ENCODE peak calls at places on chromosome 22, in nine cellular contexts. One of them, this sample, is unnamed.

GRCh38 chr22:47065756-47066615 is 303.5 kb downstream of the TBC1D22A start:
- DNase-seq in upper lobe of right lung: peak; percentile 46
- DNase-seq in dermis microvascular lymphatic vessel endothelial cell: no peak
- DNase-seq in RPMI8226: no peak
- DNase-seq in stimulated activated CD4-positive, alpha-beta T cell treated with anti-CD3 and anti-CD28 coated beads, Interleukin-4, amount 100 ng/mL, for 48 hours: no peak
- DNase-seq in ovary: no peak
- DNase-seq in lung microvascular endothelial cell: peak; percentile 44
- DNase-seq in GM18507: no peak
- DNase-seq in brain pericyte: no peak
- DNase-seq in this sample: no peak

GRCh38 chr22:46583571-46583970 is 36.6 kb upstream of the GRAMD4 start:
- DNase-seq in upper lobe of right lung: no peak
- DNase-seq in GM18507: no peak
- DNase-seq in ovary: no peak
- DNase-seq in dermis microvascular lymphatic vessel endothelial cell: no peak
- DNase-seq in RPMI8226: no peak
- DNase-seq in stimulated activated CD4-positive, alpha-beta T cell treated with anti-CD3 and anti-CD28 coated beads, Interleukin-4, amount 100 ng/mL, for 48 hours: no peak
- DNase-seq in lung microvascular endothelial cell: no peak
- DNase-seq in brain pericyte: no peak
- DNase-seq in this sample: no peak

GRCh38 chr22:50194037-50194809 is 6.6 kb upstream of the SELENOO start:
- DNase-seq in stimulated activated CD4-positive, alpha-beta T cell treated with anti-CD3 and anti-CD28 coated beads, Interleukin-4, amount 100 ng/mL, for 48 hours: no peak
- DNase-seq in dermis microvascular lymphatic vessel endothelial cell: no peak
- DNase-seq in lung microvascular endothelial cell: no peak
- DNase-seq in ovary: no peak
- DNase-seq in GM18507: no peak
- DNase-seq in upper lobe of right lung: no peak
- DNase-seq in brain pericyte: no peak
- DNase-seq in RPMI8226: no peak
- DNase-seq in this sample: no peak

GRCh38 chr22:27881404-27881803 is 37.7 kb downstream of the PITPNB start:
- DNase-seq in stimulated activated CD4-positive, alpha-beta T cell treated with anti-CD3 and anti-CD28 coated beads, Interleukin-4, amount 100 ng/mL, for 48 hours: no peak
- DNase-seq in lung microvascular endothelial cell: no peak
- DNase-seq in brain pericyte: no peak
- DNase-seq in GM18507: no peak
- DNase-seq in ovary: peak; percentile 65
- DNase-seq in dermis microvascular lymphatic vessel endothelial cell: no peak
- DNase-seq in RPMI8226: no peak
- DNase-seq in upper lobe of right lung: no peak
- DNase-seq in this sample: no peak

GRCh38 chr22:22749167-22749758 is 104.8 kb downstream of the GGTLC2 start:
- DNase-seq in GM18507: no peak
- DNase-seq in stimulated activated CD4-positive, alpha-beta T cell treated with anti-CD3 and anti-CD28 coated beads, Interleukin-4, amount 100 ng/mL, for 48 hours: no peak
- DNase-seq in ovary: no peak
- DNase-seq in RPMI8226: no peak
- DNase-seq in lung microvascular endothelial cell: no peak
- DNase-seq in brain pericyte: no peak
- DNase-seq in upper lobe of right lung: no peak
- DNase-seq in dermis microvascular lymphatic vessel endothelial cell: no peak
- DNase-seq in this sample: no peak

GRCh38 chr22:22201185-22201924 is 43.2 kb upstream of the VPREB1 start:
- DNase-seq in stimulated activated CD4-positive, alpha-beta T cell treated with anti-CD3 and anti-CD28 coated beads, Interleukin-4, amount 100 ng/mL, for 48 hours: peak; percentile 57
- DNase-seq in upper lobe of right lung: peak; percentile 77
- DNase-seq in brain pericyte: no peak
- DNase-seq in dermis microvascular lymphatic vessel endothelial cell: peak; percentile 14
- DNase-seq in RPMI8226: peak; percentile 73
- DNase-seq in GM18507: peak; percentile 44
- DNase-seq in ovary: no peak
- DNase-seq in lung microvascular endothelial cell: no peak
- DNase-seq in this sample: no peak

GRCh38 chr22:46007003-46007847 is 30.3 kb upstream of the WNT7B start:
- DNase-seq in GM18507: no peak
- DNase-seq in brain pericyte: no peak
- DNase-seq in upper lobe of right lung: peak; percentile 88
- DNase-seq in dermis microvascular lymphatic vessel endothelial cell: peak; percentile 61
- DNase-seq in ovary: peak; percentile 78
- DNase-seq in stimulated activated CD4-positive, alpha-beta T cell treated with anti-CD3 and anti-CD28 coated beads, Interleukin-4, amount 100 ng/mL, for 48 hours: no peak
- DNase-seq in RPMI8226: peak; percentile 76
- DNase-seq in lung microvascular endothelial cell: peak; percentile 84
- DNase-seq in this sample: no peak

GRCh38 chr22:47069270-47069669 is 306.8 kb downstream of the TBC1D22A start:
- DNase-seq in brain pericyte: no peak
- DNase-seq in lung microvascular endothelial cell: no peak
- DNase-seq in RPMI8226: no peak
- DNase-seq in dermis microvascular lymphatic vessel endothelial cell: no peak
- DNase-seq in GM18507: no peak
- DNase-seq in upper lobe of right lung: peak; percentile 36
- DNase-seq in stimulated activated CD4-positive, alpha-beta T cell treated with anti-CD3 and anti-CD28 coated beads, Interleukin-4, amount 100 ng/mL, for 48 hours: no peak
- DNase-seq in ovary: no peak
- DNase-seq in this sample: no peak

GRCh38 chr22:39938509-39938908 is 21.7 kb upstream of the TMA7B start:
- DNase-seq in lung microvascular endothelial cell: no peak
- DNase-seq in dermis microvascular lymphatic vessel endothelial cell: no peak
- DNase-seq in stimulated activated CD4-positive, alpha-beta T cell treated with anti-CD3 and anti-CD28 coated beads, Interleukin-4, amount 100 ng/mL, for 48 hours: no peak
- DNase-seq in RPMI8226: no peak
- DNase-seq in ovary: no peak
- DNase-seq in brain pericyte: no peak
- DNase-seq in GM18507: no peak
- DNase-seq in upper lobe of right lung: no peak
- DNase-seq in this sample: no peak

GRCh38 chr22:32820131-32820882 is 18.8 kb downstream of the TIMP3 start:
- DNase-seq in lung microvascular endothelial cell: no peak
- DNase-seq in RPMI8226: no peak
- DNase-seq in upper lobe of right lung: peak; percentile 19
- DNase-seq in brain pericyte: no peak
- DNase-seq in dermis microvascular lymphatic vessel endothelial cell: no peak
- DNase-seq in GM18507: no peak
- DNase-seq in ovary: no peak
- DNase-seq in stimulated activated CD4-positive, alpha-beta T cell treated with anti-CD3 and anti-CD28 coated beads, Interleukin-4, amount 100 ng/mL, for 48 hours: no peak
- DNase-seq in this sample: no peak

GRCh38 chr22:16717699-16718558 is 107.3 kb downstream of the XKR3 start:
- DNase-seq in GM18507: no peak
- DNase-seq in lung microvascular endothelial cell: no peak
- DNase-seq in RPMI8226: no peak
- DNase-seq in upper lobe of right lung: no peak
- DNase-seq in ovary: no peak
- DNase-seq in dermis microvascular lymphatic vessel endothelial cell: no peak
- DNase-seq in brain pericyte: no peak
- DNase-seq in stimulated activated CD4-positive, alpha-beta T cell treated with anti-CD3 and anti-CD28 coated beads, Interleukin-4, amount 100 ng/mL, for 48 hours: no peak
- DNase-seq in this sample: no peak

GRCh38 chr22:50627452-50627913 is 469 bp downstream of the ARSA start:
- DNase-seq in GM18507: no peak
- DNase-seq in RPMI8226: peak; percentile 33
- DNase-seq in brain pericyte: no peak
- DNase-seq in dermis microvascular lymphatic vessel endothelial cell: no peak
- DNase-seq in lung microvascular endothelial cell: peak; percentile 36
- DNase-seq in ovary: peak; percentile 54
- DNase-seq in stimulated activated CD4-positive, alpha-beta T cell treated with anti-CD3 and anti-CD28 coated beads, Interleukin-4, amount 100 ng/mL, for 48 hours: no peak
- DNase-seq in upper lobe of right lung: no peak
- DNase-seq in this sample: no peak

GRCh38 chr22:26321469-26321913 is 107.6 kb upstream of the ASPHD2 start:
- DNase-seq in lung microvascular endothelial cell: no peak
- DNase-seq in ovary: no peak
- DNase-seq in dermis microvascular lymphatic vessel endothelial cell: no peak
- DNase-seq in stimulated activated CD4-positive, alpha-beta T cell treated with anti-CD3 and anti-CD28 coated beads, Interleukin-4, amount 100 ng/mL, for 48 hours: no peak
- DNase-seq in RPMI8226: no peak
- DNase-seq in upper lobe of right lung: no peak
- DNase-seq in GM18507: no peak
- DNase-seq in brain pericyte: no peak
- DNase-seq in this sample: no peak

GRCh38 chr22:40560551-40560950 is 76.0 kb downstream of the MRTFA start:
- DNase-seq in upper lobe of right lung: no peak
- DNase-seq in dermis microvascular lymphatic vessel endothelial cell: peak; percentile 73
- DNase-seq in brain pericyte: peak; percentile 36
- DNase-seq in RPMI8226: no peak
- DNase-seq in GM18507: no peak
- DNase-seq in lung microvascular endothelial cell: peak; percentile 89
- DNase-seq in ovary: no peak
- DNase-seq in stimulated activated CD4-positive, alpha-beta T cell treated with anti-CD3 and anti-CD28 coated beads, Interleukin-4, amount 100 ng/mL, for 48 hours: no peak
- DNase-seq in this sample: no peak

GRCh38 chr22:24088796-24089195 is 77.7 kb downstream of the CABIN1 start:
- DNase-seq in GM18507: no peak
- DNase-seq in brain pericyte: no peak
- DNase-seq in lung microvascular endothelial cell: no peak
- DNase-seq in ovary: no peak
- DNase-seq in dermis microvascular lymphatic vessel endothelial cell: no peak
- DNase-seq in RPMI8226: no peak
- DNase-seq in upper lobe of right lung: peak; percentile 4
- DNase-seq in stimulated activated CD4-positive, alpha-beta T cell treated with anti-CD3 and anti-CD28 coated beads, Interleukin-4, amount 100 ng/mL, for 48 hours: no peak
- DNase-seq in this sample: no peak

GRCh38 chr22:44362249-44363040 is 49.7 kb upstream of the SHISAL1 start:
- DNase-seq in ovary: peak; percentile 7
- DNase-seq in upper lobe of right lung: peak; percentile 9
- DNase-seq in dermis microvascular lymphatic vessel endothelial cell: no peak
- DNase-seq in brain pericyte: no peak
- DNase-seq in GM18507: no peak
- DNase-seq in stimulated activated CD4-positive, alpha-beta T cell treated with anti-CD3 and anti-CD28 coated beads, Interleukin-4, amount 100 ng/mL, for 48 hours: no peak
- DNase-seq in RPMI8226: no peak
- DNase-seq in lung microvascular endothelial cell: no peak
- DNase-seq in this sample: no peak

GRCh38 chr22:17272511-17272991 is 53.3 kb upstream of the ADA2 start:
- DNase-seq in brain pericyte: no peak
- DNase-seq in RPMI8226: no peak
- DNase-seq in GM18507: no peak
- DNase-seq in ovary: no peak
- DNase-seq in upper lobe of right lung: no peak
- DNase-seq in dermis microvascular lymphatic vessel endothelial cell: no peak
- DNase-seq in lung microvascular endothelial cell: no peak
- DNase-seq in stimulated activated CD4-positive, alpha-beta T cell treated with anti-CD3 and anti-CD28 coated beads, Interleukin-4, amount 100 ng/mL, for 48 hours: no peak
- DNase-seq in this sample: no peak

GRCh38 chr22:44337658-44338004 is 24.9 kb upstream of the SHISAL1 start:
- DNase-seq in lung microvascular endothelial cell: no peak
- DNase-seq in ovary: peak; percentile 81
- DNase-seq in stimulated activated CD4-positive, alpha-beta T cell treated with anti-CD3 and anti-CD28 coated beads, Interleukin-4, amount 100 ng/mL, for 48 hours: peak; percentile 13
- DNase-seq in upper lobe of right lung: no peak
- DNase-seq in GM18507: no peak
- DNase-seq in dermis microvascular lymphatic vessel endothelial cell: no peak
- DNase-seq in brain pericyte: no peak
- DNase-seq in RPMI8226: peak; percentile 55
- DNase-seq in this sample: no peak

GRCh38 chr22:33332538-33332937 is 274.4 kb upstream of the SYN3 start:
- DNase-seq in dermis microvascular lymphatic vessel endothelial cell: no peak
- DNase-seq in RPMI8226: no peak
- DNase-seq in lung microvascular endothelial cell: no peak
- DNase-seq in brain pericyte: no peak
- DNase-seq in ovary: no peak
- DNase-seq in stimulated activated CD4-positive, alpha-beta T cell treated with anti-CD3 and anti-CD28 coated beads, Interleukin-4, amount 100 ng/mL, for 48 hours: no peak
- DNase-seq in upper lobe of right lung: no peak
- DNase-seq in GM18507: no peak
- DNase-seq in this sample: no peak

GRCh38 chr22:42692239-42693054 is 28.2 kb downstream of the A4GALT start:
- DNase-seq in brain pericyte: no peak
- DNase-seq in ovary: no peak
- DNase-seq in upper lobe of right lung: no peak
- DNase-seq in dermis microvascular lymphatic vessel endothelial cell: no peak
- DNase-seq in lung microvascular endothelial cell: no peak
- DNase-seq in RPMI8226: peak; percentile 53
- DNase-seq in stimulated activated CD4-positive, alpha-beta T cell treated with anti-CD3 and anti-CD28 coated beads, Interleukin-4, amount 100 ng/mL, for 48 hours: no peak
- DNase-seq in GM18507: no peak
- DNase-seq in this sample: no peak

GRCh38 chr22:39765029-39765428 is 128.5 kb downstream of the ENTHD1 start:
- DNase-seq in upper lobe of right lung: no peak
- DNase-seq in brain pericyte: no peak
- DNase-seq in dermis microvascular lymphatic vessel endothelial cell: no peak
- DNase-seq in ovary: no peak
- DNase-seq in GM18507: no peak
- DNase-seq in stimulated activated CD4-positive, alpha-beta T cell treated with anti-CD3 and anti-CD28 coated beads, Interleukin-4, amount 100 ng/mL, for 48 hours: no peak
- DNase-seq in RPMI8226: no peak
- DNase-seq in lung microvascular endothelial cell: no peak
- DNase-seq in this sample: no peak

GRCh38 chr22:38172489-38173155 is 9.0 kb downstream of the PLA2G6 start:
- DNase-seq in RPMI8226: no peak
- DNase-seq in stimulated activated CD4-positive, alpha-beta T cell treated with anti-CD3 and anti-CD28 coated beads, Interleukin-4, amount 100 ng/mL, for 48 hours: no peak
- DNase-seq in dermis microvascular lymphatic vessel endothelial cell: peak; percentile 99
- DNase-seq in ovary: peak; percentile 47
- DNase-seq in brain pericyte: no peak
- DNase-seq in upper lobe of right lung: peak; percentile 73
- DNase-seq in lung microvascular endothelial cell: peak; percentile 100
- DNase-seq in GM18507: no peak
- DNase-seq in this sample: no peak

This sample was measured in GM12878.